ENCODE peak calls at places on chromosome 6, in seven cellular contexts. J is heart right ventricle, P is hepatocyte, K is cardiac muscle cell, R is heart left ventricle, D is GM23248, B is substantia nigra. M is an unnamed sample.

GRCh38 chr6:33578164-33578563 is 1.9 kb downstream of the BAK1 start:
- DNase-seq in P (no peak), D (no peak), R (no peak), B (no peak), K (no peak), J (no peak), M (no peak)

GRCh38 chr6:102137859-102138258 is 744.4 kb downstream of the GRIK2 start:
- DNase-seq in B (no peak), R (no peak), D (no peak), J (no peak), K (no peak), P (no peak), M (no peak)

GRCh38 chr6:126640921-126641320 is 301.0 kb downstream of the CENPW start:
- DNase-seq in D (no peak), B (no peak), R (no peak), J (no peak), P (no peak), K (no peak), M (no peak)

GRCh38 chr6:77038801-77039200 is 424.5 kb downstream of the HTR1B start:
- DNase-seq in R (no peak), J (no peak), P (no peak), K (peak), D (peak), B (no peak), M (no peak)

GRCh38 chr6:101462576-101462975 is 69.1 kb downstream of the GRIK2 start:
- DNase-seq in P (no peak), R (no peak), D (peak), J (no peak), K (peak), B (no peak), M (no peak)

GRCh38 chr6:75301088-75301487 is 16.5 kb upstream of the TMEM30A start:
- DNase-seq in D (no peak), P (no peak), K (no peak), J (no peak), B (no peak), R (no peak), M (no peak)

GRCh38 chr6:80438728-80439127 is 332.3 kb downstream of the BCKDHB start:
- DNase-seq in R (no peak), P (peak), J (no peak), B (no peak), K (peak), D (peak), M (no peak)

GRCh38 chr6:159691133-159691962 is 1.7 kb downstream of the SOD2 start:
- DNase-seq in K (peak), R (no peak), J (peak), B (no peak), P (peak), D (peak), M (no peak)

GRCh38 chr6:28977351-28978136 is 27.6 kb downstream of the ZNF311 start:
- DNase-seq in R (peak), J (no peak), K (peak), P (peak), D (peak), B (no peak), M (no peak)

GRCh38 chr6:4925580-4925979 is 78.3 kb downstream of the RPP40 start:
- DNase-seq in K (no peak), R (no peak), B (no peak), P (no peak), J (no peak), D (no peak), M (no peak)

GRCh38 chr6:154548130-154548830 is 37.8 kb upstream of the CNKSR3 start:
- DNase-seq in K (peak), R (no peak), J (peak), D (no peak), B (peak), P (no peak), M (no peak)

GRCh38 chr6:134724653-134725340 is 225.1 kb downstream of the ALDH8A1 start:
- DNase-seq in D (no peak), P (no peak), B (no peak), K (no peak), J (peak), R (no peak), M (no peak)

GRCh38 chr6:129370268-129370916 is 339.6 kb downstream of the ARHGAP18 start:
- DNase-seq in R (no peak), D (peak), B (peak), J (peak), K (peak), P (peak), M (no peak)

GRCh38 chr6:48184644-48185043 is 73.6 kb upstream of the PTCHD4 start:
- DNase-seq in P (no peak), B (no peak), R (no peak), D (no peak), K (no peak), J (no peak), M (no peak)

GRCh38 chr6:110101885-110102284 is 77.6 kb downstream of the WASF1 start:
- DNase-seq in P (no peak), K (no peak), D (no peak), R (no peak), B (no peak), J (no peak), M (no peak)

GRCh38 chr6:6315660-6316059 is 4.8 kb downstream of the F13A1 start:
- DNase-seq in R (no peak), B (peak), P (peak), J (peak), D (peak), K (peak), M (no peak)

GRCh38 chr6:43144879-43145278 is 26.2 kb upstream of the SRF start:
- DNase-seq in P (no peak), J (no peak), R (no peak), B (no peak), D (no peak), K (no peak), M (no peak)
- H3K27ac ChIP-seq in P (no peak), J (no peak), R (no peak), B (no peak), D (no peak), K (no peak), M (no peak)

DNA sequence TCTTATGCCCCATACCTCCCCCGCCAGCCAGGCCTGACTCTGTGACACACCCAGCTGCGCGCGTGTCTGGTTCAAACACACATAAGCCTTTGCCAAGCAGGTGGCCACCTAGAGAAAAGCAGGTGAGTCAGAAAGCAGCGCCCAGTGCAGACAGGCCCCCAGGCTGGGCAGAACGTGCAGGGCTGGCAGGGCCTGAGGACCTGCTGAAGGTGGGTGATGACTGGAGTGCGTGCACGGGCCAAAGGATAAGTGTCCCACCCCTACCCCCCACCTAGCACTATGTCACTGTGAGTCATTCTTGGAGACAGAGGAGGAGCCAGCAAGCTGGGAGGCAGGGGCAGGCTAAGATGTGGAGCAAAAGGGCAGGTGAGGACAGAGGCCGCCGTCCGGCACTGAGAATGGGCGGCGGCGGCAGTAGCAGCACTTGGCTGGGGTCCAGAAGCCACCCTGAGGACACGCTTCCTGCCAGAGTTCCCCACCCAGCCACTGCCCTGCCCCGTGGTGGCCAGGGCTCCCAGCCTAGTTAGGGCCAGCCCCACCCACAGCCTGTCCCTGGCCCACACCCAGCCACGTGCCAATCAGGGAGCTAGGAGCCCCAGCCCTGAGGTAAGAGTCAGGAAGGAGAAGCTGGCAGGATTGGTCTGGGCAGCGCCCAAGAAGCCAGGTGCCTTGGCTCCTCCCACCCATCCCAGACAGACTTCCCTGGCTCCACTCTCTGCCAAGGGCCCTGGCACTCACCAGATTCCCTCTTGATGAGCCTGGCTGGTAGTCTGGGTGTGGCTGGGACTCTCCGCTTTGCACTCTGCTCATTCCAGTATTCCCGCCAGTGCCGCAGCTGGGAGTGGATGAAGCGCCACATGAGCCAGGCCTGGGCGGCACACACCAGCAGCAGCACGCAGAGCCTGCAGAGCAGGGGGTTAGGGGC is 72.7 kb downstream of the TRAM2 start:
- DNase-seq in P (peak), B (no peak), D (peak), J (peak), R (peak), K (peak), M (no peak)
- H3K27ac ChIP-seq in P (peak), B (no peak), D (peak), J (peak), R (peak), K (peak), M (peak)

GRCh38 chr6:14274016-14274415 is 156.4 kb downstream of the CD83 start:
- DNase-seq in R (no peak), B (no peak), J (no peak), K (no peak), D (no peak), P (no peak), M (no peak)
- H3K27ac ChIP-seq in R (no peak), B (no peak), J (no peak), K (no peak), D (no peak), P (no peak), M (peak)

GRCh38 chr6:143676437-143677045 is 1.2 kb upstream of the PHACTR2 start:
- DNase-seq in J (no peak), B (no peak), P (no peak), D (peak), R (no peak), K (no peak), M (no peak)

GRCh38 chr6:143675327-143675900 is 2.4 kb upstream of the PHACTR2 start:
- DNase-seq in J (no peak), D (peak), K (no peak), B (no peak), R (no peak), P (no peak), M (no peak)

GRCh38 chr6:143673638-143674037 is 4.1 kb upstream of the PHACTR2 start:
- DNase-seq in P (peak), J (no peak), K (peak), D (peak), B (no peak), R (no peak), M (no peak)

GRCh38 chr6:143675946-143676345 is 1.8 kb upstream of the PHACTR2 start:
- DNase-seq in D (peak), P (no peak), J (no peak), K (peak), B (no peak), R (no peak), M (no peak)

GRCh38 chr6:143674466-143675114 is 3.2 kb upstream of the PHACTR2 start:
- DNase-seq in B (no peak), K (no peak), P (no peak), J (peak), D (peak), R (no peak), M (no peak)
- H3K27ac ChIP-seq in B (no peak), K (no peak), P (peak), J (peak), D (peak), R (no peak), M (peak)

GRCh38 chr6:56513631-56514030 is 129.1 kb downstream of the DST start:
- DNase-seq in K (no peak), J (no peak), P (no peak), B (no peak), R (no peak), D (peak), M (no peak)

GRCh38 chr6:56517155-56517745 is 125.4 kb downstream of the DST start:
- DNase-seq in B (no peak), P (no peak), K (peak), D (peak), R (no peak), J (no peak), M (no peak)

GRCh38 chr6:56514395-56514794 is 128.3 kb downstream of the DST start:
- DNase-seq in B (no peak), R (no peak), D (no peak), J (no peak), P (peak), K (peak), M (no peak)

GRCh38 chr6:56516003-56516402 is 126.7 kb downstream of the DST start:
- DNase-seq in J (no peak), P (no peak), R (no peak), B (no peak), K (no peak), D (no peak), M (no peak)

DNA sequence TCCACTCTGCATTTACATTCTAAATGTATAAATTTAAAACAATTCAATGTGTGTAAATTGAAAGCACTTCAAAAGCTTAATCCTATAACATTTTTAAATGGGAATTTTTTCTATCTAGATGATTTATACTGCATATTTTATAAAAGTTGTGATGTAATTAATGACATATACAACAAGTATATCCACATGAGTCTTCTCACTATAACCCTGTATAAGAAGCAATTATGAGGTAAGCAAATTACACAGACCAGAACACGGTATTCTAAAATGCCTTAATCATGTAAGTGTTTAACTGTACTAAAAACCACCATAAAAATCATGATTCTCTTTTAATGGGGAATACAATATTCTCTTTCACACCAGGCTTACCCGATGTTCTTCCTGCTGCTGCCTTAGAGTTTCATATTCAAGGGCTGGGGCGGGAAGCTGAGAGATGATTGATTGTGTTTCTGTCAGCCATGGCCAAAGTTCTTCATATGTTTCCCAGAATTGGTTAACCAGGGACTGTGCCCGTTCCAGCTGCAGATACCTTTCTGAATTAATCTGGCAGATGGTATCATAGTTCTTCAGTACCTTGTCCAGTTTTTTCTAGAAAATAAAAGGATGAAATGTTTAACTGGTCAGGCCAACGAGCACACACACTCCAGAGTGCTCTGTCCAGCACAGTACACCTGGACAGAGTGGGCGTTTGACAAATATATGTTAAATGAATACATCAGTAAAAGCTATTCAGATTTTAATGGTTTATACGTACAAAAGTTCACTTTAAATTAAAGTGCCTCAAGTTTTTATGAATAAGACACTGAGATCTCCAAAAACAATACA is 127.4 kb downstream of the DST start:
- DNase-seq in J (no peak), R (no peak), D (no peak), P (no peak), K (no peak), B (no peak), M (no peak)
- H3K27ac ChIP-seq in J (peak), R (peak), D (no peak), P (peak), K (no peak), B (no peak), M (peak)

GRCh38 chr6:137692308-137692707 is 174.8 kb upstream of the TNFAIP3 start:
- DNase-seq in K (no peak), J (no peak), P (no peak), D (no peak), R (no peak), B (no peak), M (no peak)
- H3K27ac ChIP-seq in K (no peak), J (no peak), P (no peak), D (no peak), R (no peak), B (no peak), M (no peak)

M was measured in vagina.